ENCODE peak calls at places on chromosomes 5 and 9, in six cellular contexts. One of them, this sample, is unnamed.

GRCh38 chr5:138543730-138544104 is 681 bp upstream of the ETF1 start:
- DNase-seq in RPMI7951: no peak
- DNase-seq in stimulated activated CD4-positive, alpha-beta T cell treated with anti-CD3 and anti-CD28 coated beads, Interleukin-2, amount 100 ng/mL, for 24 hours: no peak
- DNase-seq in stimulated activated naive B cell treated with anti-CD40 and anti-IgM and Interleukin-4, amounts not matched to agents 10 μg/mL and 1 μg/mL and 100 μg/mL, for 72 hours: no peak
- DNase-seq in DMS53: no peak
- DNase-seq in activated CD8-positive, alpha-beta memory T cell treated with anti-CD3 and anti-CD28 coated beads for 48 hours: no peak
- DNase-seq in this sample: no peak

GRCh38 chr5:131394128-131394527 is 130.3 kb downstream of the CDC42SE2 start:
- DNase-seq in DMS53: peak
- DNase-seq in stimulated activated naive B cell treated with anti-CD40 and anti-IgM and Interleukin-4, amounts not matched to agents 10 μg/mL and 1 μg/mL and 100 μg/mL, for 72 hours: no peak
- DNase-seq in activated CD8-positive, alpha-beta memory T cell treated with anti-CD3 and anti-CD28 coated beads for 48 hours: no peak
- DNase-seq in stimulated activated CD4-positive, alpha-beta T cell treated with anti-CD3 and anti-CD28 coated beads, Interleukin-2, amount 100 ng/mL, for 24 hours: no peak
- DNase-seq in RPMI7951: no peak
- DNase-seq in this sample: no peak

GRCh38 chr5:139222346-139222745 is 24.2 kb upstream of the SIL1 start:
- DNase-seq in RPMI7951: no peak
- DNase-seq in activated CD8-positive, alpha-beta memory T cell treated with anti-CD3 and anti-CD28 coated beads for 48 hours: no peak
- DNase-seq in DMS53: peak
- DNase-seq in stimulated activated naive B cell treated with anti-CD40 and anti-IgM and Interleukin-4, amounts not matched to agents 10 μg/mL and 1 μg/mL and 100 μg/mL, for 72 hours: no peak
- DNase-seq in stimulated activated CD4-positive, alpha-beta T cell treated with anti-CD3 and anti-CD28 coated beads, Interleukin-2, amount 100 ng/mL, for 24 hours: no peak
- DNase-seq in this sample: no peak

GRCh38 chr5:37005946-37006540 is 129.5 kb downstream of the NIPBL start:
- DNase-seq in DMS53: peak
- DNase-seq in activated CD8-positive, alpha-beta memory T cell treated with anti-CD3 and anti-CD28 coated beads for 48 hours: no peak
- DNase-seq in RPMI7951: peak
- DNase-seq in stimulated activated naive B cell treated with anti-CD40 and anti-IgM and Interleukin-4, amounts not matched to agents 10 μg/mL and 1 μg/mL and 100 μg/mL, for 72 hours: no peak
- DNase-seq in stimulated activated CD4-positive, alpha-beta T cell treated with anti-CD3 and anti-CD28 coated beads, Interleukin-2, amount 100 ng/mL, for 24 hours: no peak
- DNase-seq in this sample: peak

GRCh38 chr9:113541019-113541900 is 77.7 kb downstream of the RGS3 start:
- DNase-seq in stimulated activated naive B cell treated with anti-CD40 and anti-IgM and Interleukin-4, amounts not matched to agents 10 μg/mL and 1 μg/mL and 100 μg/mL, for 72 hours: no peak
- DNase-seq in stimulated activated CD4-positive, alpha-beta T cell treated with anti-CD3 and anti-CD28 coated beads, Interleukin-2, amount 100 ng/mL, for 24 hours: no peak
- DNase-seq in DMS53: peak
- DNase-seq in RPMI7951: peak
- DNase-seq in activated CD8-positive, alpha-beta memory T cell treated with anti-CD3 and anti-CD28 coated beads for 48 hours: no peak
- DNase-seq in this sample: peak

GRCh38 chr5:108560581-108560980 is 178.7 kb upstream of the FBXL17 start:
- DNase-seq in stimulated activated naive B cell treated with anti-CD40 and anti-IgM and Interleukin-4, amounts not matched to agents 10 μg/mL and 1 μg/mL and 100 μg/mL, for 72 hours: no peak
- DNase-seq in DMS53: no peak
- DNase-seq in stimulated activated CD4-positive, alpha-beta T cell treated with anti-CD3 and anti-CD28 coated beads, Interleukin-2, amount 100 ng/mL, for 24 hours: no peak
- DNase-seq in activated CD8-positive, alpha-beta memory T cell treated with anti-CD3 and anti-CD28 coated beads for 48 hours: no peak
- DNase-seq in RPMI7951: no peak
- DNase-seq in this sample: no peak

GRCh38 chr9:121750715-121751623 is 99.5 kb downstream of the DAB2IP start:
- DNase-seq in activated CD8-positive, alpha-beta memory T cell treated with anti-CD3 and anti-CD28 coated beads for 48 hours: no peak
- DNase-seq in stimulated activated naive B cell treated with anti-CD40 and anti-IgM and Interleukin-4, amounts not matched to agents 10 μg/mL and 1 μg/mL and 100 μg/mL, for 72 hours: no peak
- DNase-seq in stimulated activated CD4-positive, alpha-beta T cell treated with anti-CD3 and anti-CD28 coated beads, Interleukin-2, amount 100 ng/mL, for 24 hours: no peak
- DNase-seq in RPMI7951: peak
- DNase-seq in DMS53: no peak
- DNase-seq in this sample: peak

GRCh38 chr5:83924171-83924570 is 203.5 kb upstream of the HAPLN1 start:
- DNase-seq in RPMI7951: peak
- DNase-seq in activated CD8-positive, alpha-beta memory T cell treated with anti-CD3 and anti-CD28 coated beads for 48 hours: no peak
- DNase-seq in stimulated activated CD4-positive, alpha-beta T cell treated with anti-CD3 and anti-CD28 coated beads, Interleukin-2, amount 100 ng/mL, for 24 hours: no peak
- DNase-seq in DMS53: no peak
- DNase-seq in stimulated activated naive B cell treated with anti-CD40 and anti-IgM and Interleukin-4, amounts not matched to agents 10 μg/mL and 1 μg/mL and 100 μg/mL, for 72 hours: no peak
- DNase-seq in this sample: no peak

GRCh38 chr5:51378415-51378777 is 4.9 kb upstream of the ISL1 start:
- DNase-seq in RPMI7951: no peak
- DNase-seq in stimulated activated naive B cell treated with anti-CD40 and anti-IgM and Interleukin-4, amounts not matched to agents 10 μg/mL and 1 μg/mL and 100 μg/mL, for 72 hours: no peak
- DNase-seq in activated CD8-positive, alpha-beta memory T cell treated with anti-CD3 and anti-CD28 coated beads for 48 hours: no peak
- DNase-seq in DMS53: no peak
- DNase-seq in stimulated activated CD4-positive, alpha-beta T cell treated with anti-CD3 and anti-CD28 coated beads, Interleukin-2, amount 100 ng/mL, for 24 hours: no peak
- DNase-seq in this sample: no peak

GRCh38 chr5:77294212-77294611 is 83.7 kb downstream of the PDE8B start:
- DNase-seq in activated CD8-positive, alpha-beta memory T cell treated with anti-CD3 and anti-CD28 coated beads for 48 hours: no peak
- DNase-seq in stimulated activated naive B cell treated with anti-CD40 and anti-IgM and Interleukin-4, amounts not matched to agents 10 μg/mL and 1 μg/mL and 100 μg/mL, for 72 hours: peak
- DNase-seq in RPMI7951: no peak
- DNase-seq in DMS53: no peak
- DNase-seq in stimulated activated CD4-positive, alpha-beta T cell treated with anti-CD3 and anti-CD28 coated beads, Interleukin-2, amount 100 ng/mL, for 24 hours: no peak
- DNase-seq in this sample: no peak

GRCh38 chr9:91764661-91765060 is 185.4 kb downstream of the ROR2 start:
- DNase-seq in DMS53: no peak
- DNase-seq in stimulated activated naive B cell treated with anti-CD40 and anti-IgM and Interleukin-4, amounts not matched to agents 10 μg/mL and 1 μg/mL and 100 μg/mL, for 72 hours: no peak
- DNase-seq in stimulated activated CD4-positive, alpha-beta T cell treated with anti-CD3 and anti-CD28 coated beads, Interleukin-2, amount 100 ng/mL, for 24 hours: no peak
- DNase-seq in activated CD8-positive, alpha-beta memory T cell treated with anti-CD3 and anti-CD28 coated beads for 48 hours: no peak
- DNase-seq in RPMI7951: no peak
- DNase-seq in this sample: no peak

GRCh38 chr5:36723921-36724320 is 117.5 kb downstream of the SLC1A3 start:
- DNase-seq in activated CD8-positive, alpha-beta memory T cell treated with anti-CD3 and anti-CD28 coated beads for 48 hours: no peak
- DNase-seq in stimulated activated naive B cell treated with anti-CD40 and anti-IgM and Interleukin-4, amounts not matched to agents 10 μg/mL and 1 μg/mL and 100 μg/mL, for 72 hours: peak
- DNase-seq in DMS53: peak
- DNase-seq in stimulated activated CD4-positive, alpha-beta T cell treated with anti-CD3 and anti-CD28 coated beads, Interleukin-2, amount 100 ng/mL, for 24 hours: no peak
- DNase-seq in RPMI7951: no peak
- DNase-seq in this sample: no peak

GRCh38 chr5:55304584-55304983 is 2.9 kb downstream of the DHX29 start:
- DNase-seq in DMS53: no peak
- DNase-seq in stimulated activated naive B cell treated with anti-CD40 and anti-IgM and Interleukin-4, amounts not matched to agents 10 μg/mL and 1 μg/mL and 100 μg/mL, for 72 hours: no peak
- DNase-seq in RPMI7951: no peak
- DNase-seq in activated CD8-positive, alpha-beta memory T cell treated with anti-CD3 and anti-CD28 coated beads for 48 hours: no peak
- DNase-seq in stimulated activated CD4-positive, alpha-beta T cell treated with anti-CD3 and anti-CD28 coated beads, Interleukin-2, amount 100 ng/mL, for 24 hours: no peak
- DNase-seq in this sample: no peak

GRCh38 chr5:132260714-132261615 is 3.5 kb downstream of the PDLIM4 start:
- DNase-seq in stimulated activated naive B cell treated with anti-CD40 and anti-IgM and Interleukin-4, amounts not matched to agents 10 μg/mL and 1 μg/mL and 100 μg/mL, for 72 hours: peak
- DNase-seq in DMS53: no peak
- DNase-seq in RPMI7951: peak
- DNase-seq in activated CD8-positive, alpha-beta memory T cell treated with anti-CD3 and anti-CD28 coated beads for 48 hours: peak
- DNase-seq in stimulated activated CD4-positive, alpha-beta T cell treated with anti-CD3 and anti-CD28 coated beads, Interleukin-2, amount 100 ng/mL, for 24 hours: peak
- DNase-seq in this sample: peak

GRCh38 chr5:78758169-78758839 is 109.7 kb upstream of the LHFPL2 start:
- DNase-seq in stimulated activated naive B cell treated with anti-CD40 and anti-IgM and Interleukin-4, amounts not matched to agents 10 μg/mL and 1 μg/mL and 100 μg/mL, for 72 hours: peak
- DNase-seq in RPMI7951: peak
- DNase-seq in stimulated activated CD4-positive, alpha-beta T cell treated with anti-CD3 and anti-CD28 coated beads, Interleukin-2, amount 100 ng/mL, for 24 hours: no peak
- DNase-seq in activated CD8-positive, alpha-beta memory T cell treated with anti-CD3 and anti-CD28 coated beads for 48 hours: no peak
- DNase-seq in DMS53: no peak
- DNase-seq in this sample: peak

GRCh38 chr9:2837915-2838314 is 6.0 kb downstream of the PUM3 start:
- DNase-seq in RPMI7951: peak
- DNase-seq in stimulated activated CD4-positive, alpha-beta T cell treated with anti-CD3 and anti-CD28 coated beads, Interleukin-2, amount 100 ng/mL, for 24 hours: no peak
- DNase-seq in activated CD8-positive, alpha-beta memory T cell treated with anti-CD3 and anti-CD28 coated beads for 48 hours: no peak
- DNase-seq in stimulated activated naive B cell treated with anti-CD40 and anti-IgM and Interleukin-4, amounts not matched to agents 10 μg/mL and 1 μg/mL and 100 μg/mL, for 72 hours: no peak
- DNase-seq in DMS53: no peak
- DNase-seq in this sample: no peak

GRCh38 chr9:129685933-129686259 is 20.4 kb downstream of the PRRX2 start:
- DNase-seq in DMS53: no peak
- DNase-seq in activated CD8-positive, alpha-beta memory T cell treated with anti-CD3 and anti-CD28 coated beads for 48 hours: no peak
- DNase-seq in stimulated activated naive B cell treated with anti-CD40 and anti-IgM and Interleukin-4, amounts not matched to agents 10 μg/mL and 1 μg/mL and 100 μg/mL, for 72 hours: no peak
- DNase-seq in stimulated activated CD4-positive, alpha-beta T cell treated with anti-CD3 and anti-CD28 coated beads, Interleukin-2, amount 100 ng/mL, for 24 hours: no peak
- DNase-seq in RPMI7951: no peak
- DNase-seq in this sample: no peak

GRCh38 chr9:18626046-18626698 is 152.2 kb downstream of the ADAMTSL1 start:
- DNase-seq in stimulated activated CD4-positive, alpha-beta T cell treated with anti-CD3 and anti-CD28 coated beads, Interleukin-2, amount 100 ng/mL, for 24 hours: no peak
- DNase-seq in RPMI7951: no peak
- DNase-seq in stimulated activated naive B cell treated with anti-CD40 and anti-IgM and Interleukin-4, amounts not matched to agents 10 μg/mL and 1 μg/mL and 100 μg/mL, for 72 hours: no peak
- DNase-seq in DMS53: peak
- DNase-seq in activated CD8-positive, alpha-beta memory T cell treated with anti-CD3 and anti-CD28 coated beads for 48 hours: no peak
- DNase-seq in this sample: peak

GRCh38 chr9:96080364-96080763 is 204.9 kb downstream of the ERCC6L2 start:
- DNase-seq in DMS53: no peak
- DNase-seq in stimulated activated naive B cell treated with anti-CD40 and anti-IgM and Interleukin-4, amounts not matched to agents 10 μg/mL and 1 μg/mL and 100 μg/mL, for 72 hours: no peak
- DNase-seq in RPMI7951: peak
- DNase-seq in stimulated activated CD4-positive, alpha-beta T cell treated with anti-CD3 and anti-CD28 coated beads, Interleukin-2, amount 100 ng/mL, for 24 hours: no peak
- DNase-seq in activated CD8-positive, alpha-beta memory T cell treated with anti-CD3 and anti-CD28 coated beads for 48 hours: no peak
- DNase-seq in this sample: peak

GRCh38 chr5:144036476-144036875 is 134.0 kb downstream of the YIPF5 start:
- DNase-seq in activated CD8-positive, alpha-beta memory T cell treated with anti-CD3 and anti-CD28 coated beads for 48 hours: no peak
- DNase-seq in RPMI7951: no peak
- DNase-seq in stimulated activated CD4-positive, alpha-beta T cell treated with anti-CD3 and anti-CD28 coated beads, Interleukin-2, amount 100 ng/mL, for 24 hours: no peak
- DNase-seq in stimulated activated naive B cell treated with anti-CD40 and anti-IgM and Interleukin-4, amounts not matched to agents 10 μg/mL and 1 μg/mL and 100 μg/mL, for 72 hours: no peak
- DNase-seq in DMS53: no peak
- DNase-seq in this sample: no peak

GRCh38 chr5:25119654-25120053 is 474.9 kb upstream of the CDH10 start:
- DNase-seq in stimulated activated CD4-positive, alpha-beta T cell treated with anti-CD3 and anti-CD28 coated beads, Interleukin-2, amount 100 ng/mL, for 24 hours: no peak
- DNase-seq in RPMI7951: peak
- DNase-seq in DMS53: peak
- DNase-seq in stimulated activated naive B cell treated with anti-CD40 and anti-IgM and Interleukin-4, amounts not matched to agents 10 μg/mL and 1 μg/mL and 100 μg/mL, for 72 hours: no peak
- DNase-seq in activated CD8-positive, alpha-beta memory T cell treated with anti-CD3 and anti-CD28 coated beads for 48 hours: no peak
- DNase-seq in this sample: peak

GRCh38 chr5:61394078-61394701 is 62.1 kb downstream of the ZSWIM6 start:
- DNase-seq in activated CD8-positive, alpha-beta memory T cell treated with anti-CD3 and anti-CD28 coated beads for 48 hours: no peak
- DNase-seq in RPMI7951: peak
- DNase-seq in DMS53: no peak
- DNase-seq in stimulated activated CD4-positive, alpha-beta T cell treated with anti-CD3 and anti-CD28 coated beads, Interleukin-2, amount 100 ng/mL, for 24 hours: no peak
- DNase-seq in stimulated activated naive B cell treated with anti-CD40 and anti-IgM and Interleukin-4, amounts not matched to agents 10 μg/mL and 1 μg/mL and 100 μg/mL, for 72 hours: no peak
- DNase-seq in this sample: peak

GRCh38 chr5:178642351-178642909 is 15.6 kb upstream of the CLK4 start:
- DNase-seq in DMS53: no peak
- DNase-seq in activated CD8-positive, alpha-beta memory T cell treated with anti-CD3 and anti-CD28 coated beads for 48 hours: no peak
- DNase-seq in RPMI7951: peak
- DNase-seq in stimulated activated naive B cell treated with anti-CD40 and anti-IgM and Interleukin-4, amounts not matched to agents 10 μg/mL and 1 μg/mL and 100 μg/mL, for 72 hours: no peak
- DNase-seq in stimulated activated CD4-positive, alpha-beta T cell treated with anti-CD3 and anti-CD28 coated beads, Interleukin-2, amount 100 ng/mL, for 24 hours: no peak
- DNase-seq in this sample: peak

GRCh38 chr5:157721159-157721558 is 10.1 kb upstream of the THG1L start:
- DNase-seq in stimulated activated CD4-positive, alpha-beta T cell treated with anti-CD3 and anti-CD28 coated beads, Interleukin-2, amount 100 ng/mL, for 24 hours: no peak
- DNase-seq in DMS53: no peak
- DNase-seq in activated CD8-positive, alpha-beta memory T cell treated with anti-CD3 and anti-CD28 coated beads for 48 hours: no peak
- DNase-seq in RPMI7951: no peak
- DNase-seq in stimulated activated naive B cell treated with anti-CD40 and anti-IgM and Interleukin-4, amounts not matched to agents 10 μg/mL and 1 μg/mL and 100 μg/mL, for 72 hours: no peak
- DNase-seq in this sample: no peak

GRCh38 chr5:73440262-73440661 is 8.3 kb downstream of the FOXD1 start:
- DNase-seq in stimulated activated naive B cell treated with anti-CD40 and anti-IgM and Interleukin-4, amounts not matched to agents 10 μg/mL and 1 μg/mL and 100 μg/mL, for 72 hours: no peak
- DNase-seq in stimulated activated CD4-positive, alpha-beta T cell treated with anti-CD3 and anti-CD28 coated beads, Interleukin-2, amount 100 ng/mL, for 24 hours: no peak
- DNase-seq in RPMI7951: no peak
- DNase-seq in activated CD8-positive, alpha-beta memory T cell treated with anti-CD3 and anti-CD28 coated beads for 48 hours: no peak
- DNase-seq in DMS53: no peak
- DNase-seq in this sample: no peak

GRCh38 chr5:27130587-27130986 is 92.2 kb upstream of the CDH9 start:
- DNase-seq in activated CD8-positive, alpha-beta memory T cell treated with anti-CD3 and anti-CD28 coated beads for 48 hours: no peak
- DNase-seq in RPMI7951: peak
- DNase-seq in stimulated activated naive B cell treated with anti-CD40 and anti-IgM and Interleukin-4, amounts not matched to agents 10 μg/mL and 1 μg/mL and 100 μg/mL, for 72 hours: no peak
- DNase-seq in stimulated activated CD4-positive, alpha-beta T cell treated with anti-CD3 and anti-CD28 coated beads, Interleukin-2, amount 100 ng/mL, for 24 hours: no peak
- DNase-seq in DMS53: peak
- DNase-seq in this sample: peak

GRCh38 chr5:107253246-107253645 is 417.5 kb downstream of the EFNA5 start:
- DNase-seq in stimulated activated CD4-positive, alpha-beta T cell treated with anti-CD3 and anti-CD28 coated beads, Interleukin-2, amount 100 ng/mL, for 24 hours: no peak
- DNase-seq in DMS53: peak
- DNase-seq in activated CD8-positive, alpha-beta memory T cell treated with anti-CD3 and anti-CD28 coated beads for 48 hours: no peak
- DNase-seq in stimulated activated naive B cell treated with anti-CD40 and anti-IgM and Interleukin-4, amounts not matched to agents 10 μg/mL and 1 μg/mL and 100 μg/mL, for 72 hours: no peak
- DNase-seq in RPMI7951: no peak
- DNase-seq in this sample: no peak

GRCh38 chr5:24788829-24789509 is 144.2 kb upstream of the CDH10 start:
- DNase-seq in RPMI7951: peak
- DNase-seq in stimulated activated CD4-positive, alpha-beta T cell treated with anti-CD3 and anti-CD28 coated beads, Interleukin-2, amount 100 ng/mL, for 24 hours: no peak
- DNase-seq in DMS53: no peak
- DNase-seq in stimulated activated naive B cell treated with anti-CD40 and anti-IgM and Interleukin-4, amounts not matched to agents 10 μg/mL and 1 μg/mL and 100 μg/mL, for 72 hours: no peak
- DNase-seq in activated CD8-positive, alpha-beta memory T cell treated with anti-CD3 and anti-CD28 coated beads for 48 hours: no peak
- DNase-seq in this sample: peak

GRCh38 chr9:37520641-37521040 is 34.9 kb downstream of the POLR1E start:
- DNase-seq in RPMI7951: no peak
- DNase-seq in stimulated activated CD4-positive, alpha-beta T cell treated with anti-CD3 and anti-CD28 coated beads, Interleukin-2, amount 100 ng/mL, for 24 hours: no peak
- DNase-seq in activated CD8-positive, alpha-beta memory T cell treated with anti-CD3 and anti-CD28 coated beads for 48 hours: no peak
- DNase-seq in DMS53: no peak
- DNase-seq in stimulated activated naive B cell treated with anti-CD40 and anti-IgM and Interleukin-4, amounts not matched to agents 10 μg/mL and 1 μg/mL and 100 μg/mL, for 72 hours: no peak
- DNase-seq in this sample: no peak

GRCh38 chr5:180344393-180344999 is 8.6 kb downstream of the GFPT2 start:
- DNase-seq in RPMI7951: no peak
- DNase-seq in stimulated activated naive B cell treated with anti-CD40 and anti-IgM and Interleukin-4, amounts not matched to agents 10 μg/mL and 1 μg/mL and 100 μg/mL, for 72 hours: no peak
- DNase-seq in activated CD8-positive, alpha-beta memory T cell treated with anti-CD3 and anti-CD28 coated beads for 48 hours: no peak
- DNase-seq in stimulated activated CD4-positive, alpha-beta T cell treated with anti-CD3 and anti-CD28 coated beads, Interleukin-2, amount 100 ng/mL, for 24 hours: no peak
- DNase-seq in DMS53: no peak
- DNase-seq in this sample: no peak

GRCh38 chr9:13427587-13427986 is 148.1 kb upstream of the MPDZ start:
- DNase-seq in DMS53: peak
- DNase-seq in stimulated activated CD4-positive, alpha-beta T cell treated with anti-CD3 and anti-CD28 coated beads, Interleukin-2, amount 100 ng/mL, for 24 hours: no peak
- DNase-seq in RPMI7951: peak
- DNase-seq in stimulated activated naive B cell treated with anti-CD40 and anti-IgM and Interleukin-4, amounts not matched to agents 10 μg/mL and 1 μg/mL and 100 μg/mL, for 72 hours: no peak
- DNase-seq in activated CD8-positive, alpha-beta memory T cell treated with anti-CD3 and anti-CD28 coated beads for 48 hours: no peak
- DNase-seq in this sample: peak

GRCh38 chr9:98357921-98358535 is 102.6 kb upstream of the TBC1D2 start:
- DNase-seq in RPMI7951: peak
- DNase-seq in DMS53: peak
- DNase-seq in stimulated activated CD4-positive, alpha-beta T cell treated with anti-CD3 and anti-CD28 coated beads, Interleukin-2, amount 100 ng/mL, for 24 hours: no peak
- DNase-seq in activated CD8-positive, alpha-beta memory T cell treated with anti-CD3 and anti-CD28 coated beads for 48 hours: no peak
- DNase-seq in stimulated activated naive B cell treated with anti-CD40 and anti-IgM and Interleukin-4, amounts not matched to agents 10 μg/mL and 1 μg/mL and 100 μg/mL, for 72 hours: no peak
- DNase-seq in this sample: peak